ENCODE peak calls at places on chromosomes 4 and X, in ten cellular contexts. D is germinal center; M is Peyer's patch; N is iris pigment epithelial cell; Q is RPMI7951; O is CD8-positive, alpha-beta memory T cell; G is left colon; P is posterior cingulate gyrus; L is Right ventricle myocardium superior; B is NCI-H1092 treated with DMSO at 0.1 percent for 48 hours. S is an unnamed sample.

GRCh38 chr4:98963538-98964433 is 31.7 kb upstream of the METAP1 start:
- DNase-seq in M (no peak), B (no peak), N (no peak), L (no peak), O (no peak), G (no peak), Q (no peak), P (peak; percentile 57), D (no peak), S (no peak)

GRCh38 chr4:76430519-76431388 is 4.3 kb upstream of the SHROOM3 start:
- DNase-seq in G (no peak), P (no peak), M (no peak), B (peak; percentile 35), Q (peak; percentile 57), O (no peak), L (no peak), N (peak; percentile 51), D (peak; percentile 30), S (peak; percentile 46)

GRCh38 chrX:111444881-111445280 is 32.9 kb upstream of the DCX start:
- DNase-seq in B (no peak), G (no peak), Q (peak; percentile 5), P (no peak), O (no peak), N (no peak), D (no peak), M (no peak), L (no peak), S (no peak)

GRCh38 chr4:186128842-186129241 is 24.3 kb downstream of the FAM149A start:
- DNase-seq in B (no peak), O (no peak), N (no peak), D (no peak), M (no peak), Q (no peak), G (no peak), P (no peak), L (no peak), S (no peak)

GRCh38 chrX:57573754-57574153 is 18.1 kb upstream of the ZXDB start:
- DNase-seq in L (no peak), N (peak; percentile 17), D (no peak), B (peak; percentile 25), P (no peak), G (no peak), M (no peak), O (peak; percentile 5), Q (peak; percentile 10), S (no peak)

GRCh38 chrX:107025538-107025937 is 25.5 kb upstream of the MORC4 start:
- DNase-seq in D (peak; percentile 2), O (no peak), B (peak; percentile 16), P (no peak), G (no peak), Q (peak; percentile 7), M (no peak), L (no peak), N (peak; percentile 46), S (peak; percentile 3)

GRCh38 chr4:67883902-67884301 is at the start of gene TMPRSS11D:
- DNase-seq in Q (no peak), P (no peak), G (no peak), L (no peak), N (no peak), M (no peak), O (no peak), D (no peak), B (no peak), S (no peak)

GRCh38 chr4:149785686-149786431 is 29.8 kb downstream of the IQCM start:
- DNase-seq in O (no peak), L (no peak), M (no peak), P (no peak), G (no peak), Q (peak; percentile 24), B (no peak), D (no peak), N (no peak), S (no peak)

GRCh38 chr4:184392748-184393334 is 81.5 kb downstream of the IRF2 start:
- DNase-seq in B (no peak), Q (no peak), G (no peak), M (no peak), N (no peak), D (no peak), L (peak; percentile 43), O (no peak), P (no peak), S (no peak)

GRCh38 chr4:142158980-142159379 is 522.6 kb downstream of the IL15 start:
- DNase-seq in G (no peak), M (no peak), N (no peak), L (no peak), D (no peak), P (no peak), O (no peak), B (no peak), Q (no peak), S (no peak)

GRCh38 chr4:37889849-37890500 is 909 bp upstream of the TBC1D1 start:
- DNase-seq in P (peak; percentile 73), Q (no peak), B (no peak), L (no peak), G (peak; percentile 47), O (no peak), N (no peak), D (no peak), M (no peak), S (no peak)

GRCh38 chr4:2469192-2469984 is 482 bp downstream of the RNF4 start:
- DNase-seq in B (no peak), G (peak; percentile 62), P (no peak), M (peak; percentile 79), Q (peak; percentile 29), O (peak; percentile 79), L (peak; percentile 74), N (peak; percentile 31), D (peak; percentile 82), S (no peak)

GRCh38 chr4:8308856-8309771 is 39.6 kb downstream of the HTRA3 start:
- DNase-seq in B (no peak), G (peak; percentile 40), L (peak; percentile 83), P (no peak), M (peak; percentile 55), O (no peak), D (no peak), N (peak; percentile 58), Q (no peak), S (no peak)

GRCh38 chr4:7876096-7876993 is 63.3 kb downstream of the AFAP1 start:
- DNase-seq in M (no peak), O (no peak), B (no peak), P (no peak), L (no peak), N (peak; percentile 74), D (no peak), Q (peak; percentile 70), G (no peak), S (no peak)

GRCh38 chrX:109857898-109858297 is 124.8 kb upstream of the ACSL4 start:
- DNase-seq in L (no peak), M (no peak), O (no peak), G (no peak), N (peak; percentile 60), D (no peak), B (no peak), Q (no peak), P (no peak), S (no peak)

GRCh38 chr4:42396361-42397255 is 680 bp upstream of the SHISA3 start:
- DNase-seq in G (no peak), L (no peak), O (no peak), P (no peak), M (no peak), B (no peak), N (no peak), D (no peak), Q (no peak), S (no peak)

GRCh38 chr4:96603635-96604034 is 763.7 kb downstream of the PDHA2 start:
- DNase-seq in P (no peak), L (no peak), D (no peak), Q (no peak), G (no peak), M (no peak), N (no peak), O (no peak), B (no peak), S (peak; percentile 0)

GRCh38 chr4:478373-478772 is 20.6 kb downstream of the ZNF721 start:
- DNase-seq in O (no peak), G (no peak), B (no peak), N (peak; percentile 62), P (no peak), Q (peak; percentile 35), L (no peak), M (no peak), D (no peak), S (no peak)

GRCh38 chr4:153209410-153209809 is 5.2 kb downstream of the TRIM2 start:
- DNase-seq in P (no peak), M (no peak), B (no peak), N (no peak), G (no peak), Q (no peak), L (no peak), O (no peak), D (no peak), S (no peak)

GRCh38 chr4:156144961-156145360 is 191.3 kb upstream of the CTSO start:
- DNase-seq in G (no peak), O (no peak), Q (no peak), D (no peak), B (no peak), N (no peak), M (no peak), L (no peak), P (no peak), S (no peak)

GRCh38 chr4:77047037-77047436 is 28.8 kb downstream of the CCNI start:
- DNase-seq in D (no peak), N (peak; percentile 45), M (no peak), L (no peak), Q (peak; percentile 9), B (no peak), G (no peak), P (no peak), O (no peak), S (no peak)

GRCh38 chrX:13167444-13168207 is 123.2 kb upstream of the FAM9C start:
- DNase-seq in N (peak; percentile 59), P (no peak), L (no peak), B (no peak), D (no peak), G (no peak), Q (peak; percentile 79), M (no peak), O (no peak), S (no peak)

GRCh38 chr4:12471193-12471592 is 1012.9 kb downstream of the RAB28 start:
- DNase-seq in N (no peak), D (no peak), G (no peak), L (no peak), B (no peak), O (no peak), M (no peak), P (no peak), Q (no peak), S (no peak)

GRCh38 chrX:123924181-123924580 is 37.3 kb upstream of the STAG2 start:
- DNase-seq in M (no peak), D (no peak), B (no peak), G (no peak), L (no peak), N (no peak), Q (no peak), O (no peak), P (no peak), S (no peak)

GRCh38 chrX:16712116-16712824 is at the start of gene CTPS2:
- DNase-seq in B (peak; percentile 77), L (peak; percentile 73), N (peak; percentile 59), P (peak; percentile 22), M (peak; percentile 77), O (peak; percentile 39), D (peak; percentile 57), Q (peak; percentile 64), G (peak; percentile 49), S (no peak)

GRCh38 chrX:41906515-41907165 is 16.7 kb downstream of the CASK start:
- DNase-seq in D (no peak), Q (peak; percentile 17), L (no peak), N (peak; percentile 49), O (no peak), P (no peak), B (no peak), M (no peak), G (no peak), S (no peak)

GRCh38 chr4:78704317-78704716 is 71.8 kb upstream of the BMP2K start:
- DNase-seq in L (no peak), G (no peak), O (no peak), Q (no peak), D (no peak), B (no peak), M (no peak), P (no peak), N (no peak), S (no peak)

GRCh38 chr4:48255959-48256342 is 13.7 kb downstream of the TEC start:
- DNase-seq in G (no peak), O (no peak), D (no peak), P (no peak), L (no peak), N (no peak), M (no peak), B (no peak), Q (no peak), S (no peak)